ENCODE peak calls at places on chromosomes 11 and 22, in seven cellular contexts. B is heart left ventricle; N is AG09309; H is body of pancreas; E is colonic mucosa; O is CD8-positive, alpha-beta memory T cell; L is NB4. A is an unnamed sample.

GRCh38 chr11:17508306-17508705 is 31.7 kb upstream of the ABCC8 start:
- DNase-seq in B (no peak), N (no peak), H (no peak), E (no peak), O (no peak), L (no peak), A (no peak)

GRCh38 chr11:14552089-14552488 is 31.9 kb upstream of the PSMA1 start:
- DNase-seq in B (peak), N (no peak), H (no peak), E (no peak), O (no peak), L (no peak), A (no peak)

GRCh38 chr22:50530857-50531545 is 1.2 kb upstream of the TYMP start:
- DNase-seq in B (peak), N (peak), H (peak), E (peak), O (peak), L (peak), A (no peak)

GRCh38 chr22:46610345-46610744 is 9.8 kb upstream of the GRAMD4 start:
- DNase-seq in B (no peak), N (no peak), H (no peak), E (no peak), O (no peak), L (no peak), A (no peak)

GRCh38 chr11:110337570-110338193 is 41.3 kb upstream of the RDX start:
- DNase-seq in B (no peak), N (no peak), H (no peak), E (no peak), O (no peak), L (no peak), A (no peak)

GRCh38 chr11:103863497-103863896 is 172.9 kb upstream of the DDI1 start:
- DNase-seq in B (no peak), N (no peak), H (no peak), E (no peak), O (no peak), L (no peak), A (no peak)

GRCh38 chr11:34316347-34317037 is 41.3 kb downstream of the ABTB2 start:
- DNase-seq in B (no peak), N (no peak), H (no peak), E (no peak), O (no peak), L (peak), A (no peak)

GRCh38 chr11:113494021-113494420 is 18.8 kb upstream of the DRD2 start:
- DNase-seq in B (no peak), N (no peak), H (no peak), E (no peak), O (no peak), L (no peak), A (no peak)

GRCh38 chr22:37768273-37768672 is 39.5 kb upstream of the GCAT start:
- DNase-seq in B (no peak), N (no peak), H (no peak), E (no peak), O (no peak), L (no peak), A (no peak)

DNA sequence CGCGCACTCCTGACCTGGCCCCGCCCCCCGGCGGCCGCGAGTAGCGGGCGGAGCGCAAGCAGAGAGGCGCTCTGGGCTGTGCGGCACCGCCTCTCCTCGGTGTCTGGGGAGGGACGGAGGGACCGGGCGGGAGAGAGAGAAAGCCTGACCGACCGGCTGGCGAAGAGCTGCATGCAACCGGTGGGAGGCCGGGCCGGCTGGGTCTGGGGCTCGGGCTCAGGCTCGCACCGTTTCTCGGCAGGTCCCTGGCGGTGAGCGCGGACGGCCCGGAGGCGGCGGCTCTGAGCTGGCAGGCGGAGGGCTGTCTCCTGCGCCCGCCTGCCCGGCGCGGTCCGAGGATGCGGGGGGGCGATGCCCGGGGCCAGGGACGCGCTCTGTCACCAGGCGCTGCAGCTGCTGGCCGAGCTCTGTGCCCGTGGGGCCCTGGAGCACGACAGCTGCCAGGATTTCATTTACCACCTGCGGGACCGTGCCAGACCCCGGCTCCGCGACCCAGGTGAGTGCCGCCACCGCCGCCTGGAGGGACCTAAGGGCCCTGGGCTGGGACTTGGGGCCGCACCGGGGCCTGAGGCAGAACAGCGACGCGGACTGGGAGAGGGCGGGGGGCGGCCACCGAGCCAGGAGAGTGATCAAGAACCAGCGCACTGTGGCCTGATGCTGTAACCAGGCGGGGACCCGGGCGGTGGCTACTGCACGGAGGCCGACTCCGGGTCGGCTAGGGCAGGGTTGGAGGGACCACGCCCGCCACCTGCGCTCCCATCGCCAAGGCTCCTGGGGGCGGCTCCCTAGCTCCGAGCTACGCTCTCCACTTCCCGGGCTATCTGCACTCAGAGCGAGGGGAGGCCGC is at the start of gene SYT9:
- DNase-seq in B (peak), N (no peak), H (peak), E (peak), O (no peak), L (no peak), A (no peak)
- H3K4me3 ChIP-seq in B (peak), N (peak), H (peak), E (peak), O (no peak), L (no peak), A (peak)

GRCh38 chr22:48575567-48576332 is 1251.9 kb downstream of the BRD1 start:
- DNase-seq in B (peak), N (no peak), H (no peak), E (no peak), O (no peak), L (no peak), A (no peak)
- H3K4me3 ChIP-seq in B (peak), N (no peak), H (no peak), E (peak), O (no peak), L (no peak), A (no peak)

DNA sequence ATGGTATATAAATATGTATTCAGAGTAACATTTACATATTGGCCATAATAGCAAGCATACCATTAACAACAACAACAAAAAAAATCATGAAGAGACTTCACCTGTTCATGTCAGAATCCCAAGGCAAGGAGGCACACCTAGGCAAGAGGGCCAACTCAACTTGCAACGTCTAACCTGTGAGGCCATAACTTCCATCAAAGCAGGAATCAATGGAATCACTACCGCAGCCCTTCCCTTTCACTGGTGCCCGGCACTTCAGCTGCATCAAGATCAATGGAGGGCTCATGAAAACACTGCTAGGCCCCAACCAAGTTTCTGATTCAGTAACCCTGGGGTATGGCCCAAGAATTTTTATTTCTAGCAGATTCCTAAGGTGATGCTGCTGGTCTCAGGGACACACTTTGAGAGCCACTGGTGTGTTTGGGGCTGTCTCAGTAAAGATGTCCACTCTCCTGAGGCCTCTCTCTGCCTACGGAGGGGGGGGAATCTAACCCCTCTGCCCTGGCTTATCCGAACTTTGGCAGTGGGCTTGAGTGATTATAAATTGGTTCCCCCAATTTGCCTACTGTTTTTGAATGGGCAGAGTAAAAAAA is 8.0 kb downstream of the ZFTA start:
- DNase-seq in B (no peak), N (no peak), H (no peak), E (no peak), O (no peak), L (no peak), A (no peak)
- H3K4me3 ChIP-seq in B (no peak), N (no peak), H (no peak), E (no peak), O (no peak), L (no peak), A (no peak)

DNA sequence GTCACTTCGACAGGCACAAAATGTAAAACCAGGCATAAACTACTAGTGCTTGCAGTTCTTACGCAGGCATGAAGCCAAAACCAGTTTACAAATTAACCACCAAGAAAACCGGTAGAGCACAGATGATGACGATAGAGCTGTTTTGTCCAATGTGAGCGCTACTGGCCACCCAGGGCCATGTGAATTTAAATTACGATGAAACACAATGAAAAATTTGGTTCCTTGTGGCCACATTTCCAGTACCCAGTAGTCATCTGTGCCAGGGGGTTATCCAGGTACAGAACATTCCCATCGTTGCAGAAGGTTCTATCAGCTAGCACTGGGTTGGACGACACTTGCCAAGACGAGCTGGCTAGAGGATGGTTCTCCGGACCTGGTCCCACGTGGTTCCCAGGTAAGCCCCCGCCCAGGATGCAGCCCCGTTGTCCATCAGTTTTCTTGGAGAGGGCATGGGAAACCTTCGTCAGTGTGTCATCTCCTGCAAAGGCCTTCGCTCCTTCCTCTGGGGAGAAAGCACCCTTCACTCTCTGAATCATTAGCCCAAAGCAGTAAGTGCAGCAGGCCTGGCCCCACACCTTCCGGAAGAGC is 1.1 kb upstream of the CD81 start:
- DNase-seq in B (no peak), N (no peak), H (peak), E (peak), O (no peak), L (no peak), A (no peak)
- H3K4me3 ChIP-seq in B (no peak), N (no peak), H (no peak), E (no peak), O (no peak), L (no peak), A (no peak)

DNA sequence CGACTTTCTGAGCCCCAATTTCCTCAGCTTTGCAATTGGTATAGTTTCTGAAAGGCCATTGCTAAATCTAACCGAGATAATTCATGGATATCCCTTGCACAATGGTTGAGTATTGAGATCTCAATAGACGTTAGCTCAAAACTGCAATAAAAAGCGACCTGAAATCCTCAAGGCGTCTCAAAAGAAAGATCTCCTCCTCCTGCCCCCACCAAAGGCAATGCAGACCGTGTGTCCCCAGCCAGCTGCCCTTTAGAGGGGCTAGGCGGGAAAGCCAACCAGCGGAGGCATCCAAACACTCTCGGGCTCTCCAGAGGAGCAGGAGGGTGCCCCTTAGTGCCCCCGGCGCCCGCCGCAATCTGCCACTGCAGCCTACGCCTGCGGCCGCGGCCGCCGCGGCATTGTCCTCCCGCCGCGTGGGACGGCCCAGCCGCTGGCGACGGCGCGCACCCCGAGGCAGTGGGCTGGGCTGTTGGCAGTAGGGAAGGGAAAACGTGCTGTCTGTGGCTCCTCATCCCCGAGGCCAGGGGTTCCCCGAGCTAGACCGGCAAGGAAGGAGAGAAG is 1.4 kb upstream of the SLC6A5 start:
- DNase-seq in B (no peak), N (no peak), H (no peak), E (no peak), O (no peak), L (no peak), A (no peak)
- H3K4me3 ChIP-seq in B (no peak), N (no peak), H (no peak), E (no peak), O (no peak), L (no peak), A (no peak)

GRCh38 chr11:72675221-72675620 is 999 bp upstream of the PDE2A start:
- DNase-seq in B (no peak), N (no peak), H (no peak), E (no peak), O (no peak), L (no peak), A (no peak)

GRCh38 chr11:72678524-72678923 is 4.3 kb upstream of the PDE2A start:
- DNase-seq in B (no peak), N (no peak), H (no peak), E (no peak), O (no peak), L (no peak), A (no peak)

GRCh38 chr11:72679869-72680268 is 5.6 kb upstream of the PDE2A start:
- DNase-seq in B (no peak), N (no peak), H (no peak), E (no peak), O (no peak), L (no peak), A (no peak)

GRCh38 chr11:72673943-72674828 is at the start of gene PDE2A:
- DNase-seq in B (no peak), N (no peak), H (no peak), E (no peak), O (no peak), L (no peak), A (no peak)

GRCh38 chr11:72676874-72677341 is 2.7 kb upstream of the PDE2A start:
- DNase-seq in B (peak), N (no peak), H (peak), E (peak), O (peak), L (peak), A (no peak)
- H3K4me3 ChIP-seq in B (no peak), N (no peak), H (no peak), E (no peak), O (no peak), L (no peak), A (no peak)

DNA sequence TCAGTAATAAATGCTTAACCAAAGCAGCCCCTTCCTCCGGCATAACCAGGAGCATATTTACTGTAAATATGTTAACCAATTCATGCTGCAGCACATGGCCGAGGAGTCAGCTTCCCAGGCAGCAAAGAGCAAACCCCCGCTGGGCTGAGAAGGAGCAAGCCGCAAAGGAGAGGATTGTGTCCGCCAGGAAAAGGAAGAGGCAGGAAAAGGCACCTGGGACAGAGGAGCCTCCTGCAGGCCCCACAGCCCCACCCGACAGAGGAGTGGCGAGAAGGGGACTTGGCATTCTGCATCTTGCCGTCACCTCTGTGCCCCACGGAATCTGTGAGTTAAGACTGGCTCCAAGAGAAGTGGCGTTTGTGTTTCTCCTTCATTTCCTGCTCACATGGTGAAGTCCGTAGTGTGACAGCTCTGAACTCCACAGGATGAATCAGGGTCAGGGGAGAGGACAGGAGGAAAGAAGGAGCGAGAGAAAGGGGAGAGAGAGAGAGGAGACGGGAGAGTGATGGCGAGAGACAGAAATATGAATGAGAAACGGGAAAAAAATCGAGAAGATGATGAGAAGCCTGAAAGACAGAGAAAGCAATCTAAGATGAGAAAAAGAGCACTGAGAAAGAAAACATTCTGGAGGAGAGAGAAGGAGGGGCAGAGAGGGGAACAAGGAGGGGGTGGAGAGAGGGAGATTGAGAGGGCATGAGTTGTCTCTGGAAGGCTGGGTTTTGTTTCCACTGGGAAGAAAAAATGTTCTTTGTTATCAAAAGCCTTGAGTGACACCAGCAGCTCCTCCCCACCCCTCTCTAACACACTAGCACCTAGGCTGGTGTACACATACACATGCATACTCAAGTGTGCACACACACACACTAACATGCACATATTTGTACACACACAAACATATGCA is 489.6 kb downstream of the MN1 start:
- DNase-seq in B (no peak), N (no peak), H (no peak), E (peak), O (no peak), L (no peak), A (no peak)
- H3K4me3 ChIP-seq in B (no peak), N (no peak), H (no peak), E (no peak), O (no peak), L (no peak), A (no peak)

DNA sequence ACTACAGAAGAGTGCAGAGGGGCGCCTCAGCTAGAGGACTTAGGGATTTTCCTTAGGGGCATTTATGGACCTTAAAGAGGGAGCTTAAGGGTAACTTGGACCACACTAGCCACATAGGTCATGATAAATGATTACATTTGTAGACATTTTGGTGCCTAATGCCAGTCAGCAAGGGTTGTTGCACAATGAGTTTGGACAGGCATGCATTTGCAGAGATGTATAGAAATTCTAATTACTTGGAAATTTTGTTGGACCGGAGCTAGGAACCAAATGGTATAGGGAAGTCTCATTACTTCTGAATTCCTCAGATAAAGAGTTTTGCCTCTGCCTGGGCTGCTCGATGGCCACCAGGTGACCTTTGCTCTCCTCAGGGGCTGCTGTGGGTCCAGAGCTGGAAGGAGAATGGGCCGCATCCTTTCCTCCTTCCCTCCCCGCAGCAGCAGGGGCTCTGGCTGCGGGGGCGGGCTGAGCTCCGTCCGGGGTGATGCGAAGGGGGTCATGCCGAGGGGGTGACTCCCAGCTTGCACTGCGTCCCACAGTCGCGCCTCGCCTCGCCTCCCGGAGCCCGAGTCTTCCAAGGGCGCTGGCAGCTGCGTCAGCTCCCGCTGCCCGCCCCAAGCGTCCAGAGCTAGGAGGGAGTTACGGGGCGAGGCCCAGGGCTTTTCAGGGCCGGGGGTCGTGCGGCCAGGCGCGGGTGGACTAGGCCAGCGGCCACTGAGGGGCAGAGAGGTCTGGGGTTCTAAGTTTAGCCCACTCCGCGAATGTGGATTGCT is 20.2 kb upstream of the MALAT1 start:
- DNase-seq in B (peak), N (no peak), H (peak), E (peak), O (no peak), L (no peak), A (no peak)
- H3K4me3 ChIP-seq in B (peak), N (peak), H (no peak), E (peak), O (no peak), L (no peak), A (peak)

GRCh38 chr11:9651899-9652748 is 11.8 kb upstream of the SWAP70 start:
- DNase-seq in B (no peak), N (no peak), H (no peak), E (no peak), O (no peak), L (peak), A (no peak)
- H3K4me3 ChIP-seq in B (no peak), N (no peak), H (no peak), E (no peak), O (no peak), L (no peak), A (no peak)

DNA sequence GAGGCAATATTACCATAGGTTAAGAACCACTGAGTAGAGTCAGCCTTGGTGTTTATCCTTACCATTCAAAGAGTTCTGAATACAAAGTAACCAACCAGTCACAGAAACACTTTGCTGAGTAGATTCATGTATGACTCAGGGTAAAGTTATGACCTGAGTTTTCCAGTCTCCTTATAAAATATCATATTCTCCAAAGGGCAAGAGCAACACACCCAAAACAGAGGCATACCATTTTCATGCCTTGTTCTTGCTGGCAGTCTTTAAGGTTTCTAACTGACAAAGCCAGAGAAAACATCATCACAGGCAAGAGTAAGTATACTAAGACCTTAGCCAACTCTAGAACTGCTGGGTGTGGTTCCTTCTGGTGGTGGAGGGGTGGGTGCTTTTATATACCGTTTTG is 3.2 kb downstream of the ATL3 start:
- DNase-seq in B (no peak), N (peak), H (no peak), E (no peak), O (no peak), L (no peak), A (peak)
- H3K4me3 ChIP-seq in B (no peak), N (no peak), H (no peak), E (no peak), O (no peak), L (no peak), A (peak)